ENCODE peak calls at places on chromosomes 3 and 15, in seven cellular contexts. One of them, this sample, is unnamed.

GRCh38 chr3:184240384-184241140 is 8.2 kb downstream of the ALG3 start:
- DNase-seq in H9: no peak
- DNase-seq in IMR-90: peak; percentile 28
- DNase-seq in mesenchymal stem cell: peak; percentile 36
- DNase-seq in neuronal stem cell: no peak
- DNase-seq in mesendoderm: peak; percentile 34
- DNase-seq in trophoblast cell: no peak
- DNase-seq in this sample: peak; percentile 60

GRCh38 chr15:69468241-69469121 is 15.9 kb downstream of the RPLP1 start:
- DNase-seq in H9: no peak
- DNase-seq in IMR-90: peak; percentile 87
- DNase-seq in mesenchymal stem cell: peak; percentile 79
- DNase-seq in neuronal stem cell: no peak
- DNase-seq in mesendoderm: peak; percentile 48
- DNase-seq in trophoblast cell: no peak
- DNase-seq in this sample: no peak

GRCh38 chr3:141860086-141860669 is 16.3 kb upstream of the ATP1B3 start:
- DNase-seq in H9: no peak
- DNase-seq in IMR-90: no peak
- DNase-seq in mesenchymal stem cell: no peak
- DNase-seq in neuronal stem cell: no peak
- DNase-seq in mesendoderm: no peak
- DNase-seq in trophoblast cell: no peak
- DNase-seq in this sample: no peak

GRCh38 chr3:193040836-193041672 is 123.4 kb upstream of the MB21D2 start:
- DNase-seq in H9: no peak
- DNase-seq in IMR-90: peak; percentile 60
- DNase-seq in mesenchymal stem cell: peak; percentile 71
- DNase-seq in neuronal stem cell: peak; percentile 11
- DNase-seq in mesendoderm: peak; percentile 74
- DNase-seq in trophoblast cell: no peak
- DNase-seq in this sample: no peak

GRCh38 chr15:55707985-55708384 is 35.0 kb downstream of the PRTG start:
- DNase-seq in H9: no peak
- DNase-seq in IMR-90: no peak
- DNase-seq in mesenchymal stem cell: no peak
- DNase-seq in neuronal stem cell: no peak
- DNase-seq in mesendoderm: no peak
- DNase-seq in trophoblast cell: no peak
- DNase-seq in this sample: no peak

GRCh38 chr3:165837058-165837525 is at the start of gene BCHE:
- DNase-seq in H9: peak; percentile 36
- DNase-seq in IMR-90: peak; percentile 30
- DNase-seq in mesenchymal stem cell: peak; percentile 76
- DNase-seq in neuronal stem cell: peak; percentile 30
- DNase-seq in mesendoderm: peak; percentile 61
- DNase-seq in trophoblast cell: no peak
- DNase-seq in this sample: no peak

GRCh38 chr3:87437765-87438164 is 161.4 kb upstream of the POU1F1 start:
- DNase-seq in H9: no peak
- DNase-seq in IMR-90: no peak
- DNase-seq in mesenchymal stem cell: no peak
- DNase-seq in neuronal stem cell: no peak
- DNase-seq in mesendoderm: no peak
- DNase-seq in trophoblast cell: no peak
- DNase-seq in this sample: no peak

GRCh38 chr15:71079208-71080044 is 35.8 kb upstream of the THSD4 start:
- DNase-seq in H9: no peak
- DNase-seq in IMR-90: peak; percentile 90
- DNase-seq in mesenchymal stem cell: no peak
- DNase-seq in neuronal stem cell: no peak
- DNase-seq in mesendoderm: peak; percentile 46
- DNase-seq in trophoblast cell: peak; percentile 80
- DNase-seq in this sample: no peak

GRCh38 chr15:74312445-74313007 is 54.9 kb downstream of the CYP11A1 start:
- DNase-seq in H9: no peak
- DNase-seq in IMR-90: no peak
- DNase-seq in mesenchymal stem cell: no peak
- DNase-seq in neuronal stem cell: no peak
- DNase-seq in mesendoderm: no peak
- DNase-seq in trophoblast cell: no peak
- DNase-seq in this sample: no peak

GRCh38 chr3:188747487-188747886 is 424.3 kb upstream of the TPRG1 start:
- DNase-seq in H9: no peak
- DNase-seq in IMR-90: no peak
- DNase-seq in mesenchymal stem cell: no peak
- DNase-seq in neuronal stem cell: no peak
- DNase-seq in mesendoderm: no peak
- DNase-seq in trophoblast cell: no peak
- DNase-seq in this sample: no peak

GRCh38 chr3:116059421-116060096 is 385.7 kb downstream of the LSAMP start:
- DNase-seq in H9: peak; percentile 84
- DNase-seq in IMR-90: peak; percentile 93
- DNase-seq in mesenchymal stem cell: peak; percentile 89
- DNase-seq in neuronal stem cell: no peak
- DNase-seq in mesendoderm: peak; percentile 97
- DNase-seq in trophoblast cell: no peak
- DNase-seq in this sample: no peak

GRCh38 chr3:100525753-100526612 is 33.6 kb downstream of the TMEM45A start:
- DNase-seq in H9: no peak
- DNase-seq in IMR-90: peak; percentile 79
- DNase-seq in mesenchymal stem cell: peak; percentile 98
- DNase-seq in neuronal stem cell: no peak
- DNase-seq in mesendoderm: peak; percentile 53
- DNase-seq in trophoblast cell: peak; percentile 96
- DNase-seq in this sample: no peak

GRCh38 chr3:165817160-165817709 is 20.0 kb downstream of the BCHE start:
- DNase-seq in H9: no peak
- DNase-seq in IMR-90: no peak
- DNase-seq in mesenchymal stem cell: no peak
- DNase-seq in neuronal stem cell: no peak
- DNase-seq in mesendoderm: no peak
- DNase-seq in trophoblast cell: peak; percentile 6
- DNase-seq in this sample: no peak

GRCh38 chr3:197807969-197808587 is 17.0 kb downstream of the LRCH3 start:
- DNase-seq in H9: no peak
- DNase-seq in IMR-90: peak; percentile 41
- DNase-seq in mesenchymal stem cell: peak; percentile 64
- DNase-seq in neuronal stem cell: no peak
- DNase-seq in mesendoderm: no peak
- DNase-seq in trophoblast cell: no peak
- DNase-seq in this sample: no peak

GRCh38 chr15:28892789-28893610 is 7.2 kb downstream of the APBA2 start:
- DNase-seq in H9: no peak
- DNase-seq in IMR-90: peak; percentile 75
- DNase-seq in mesenchymal stem cell: peak; percentile 82
- DNase-seq in neuronal stem cell: no peak
- DNase-seq in mesendoderm: no peak
- DNase-seq in trophoblast cell: no peak
- DNase-seq in this sample: no peak

GRCh38 chr15:25177955-25178801 is 223.4 kb downstream of the SNRPN start:
- DNase-seq in H9: peak; percentile 7
- DNase-seq in IMR-90: no peak
- DNase-seq in mesenchymal stem cell: no peak
- DNase-seq in neuronal stem cell: no peak
- DNase-seq in mesendoderm: no peak
- DNase-seq in trophoblast cell: no peak
- DNase-seq in this sample: no peak

GRCh38 chr3:5431811-5432378 is 244.4 kb downstream of the EDEM1 start:
- DNase-seq in H9: no peak
- DNase-seq in IMR-90: no peak
- DNase-seq in mesenchymal stem cell: no peak
- DNase-seq in neuronal stem cell: no peak
- DNase-seq in mesendoderm: no peak
- DNase-seq in trophoblast cell: peak; percentile 26
- DNase-seq in this sample: no peak

GRCh38 chr15:58865420-58865880 is 68.0 kb downstream of the SLTM start:
- DNase-seq in H9: peak; percentile 57
- DNase-seq in IMR-90: no peak
- DNase-seq in mesenchymal stem cell: no peak
- DNase-seq in neuronal stem cell: no peak
- DNase-seq in mesendoderm: peak; percentile 43
- DNase-seq in trophoblast cell: no peak
- DNase-seq in this sample: peak; percentile 13

GRCh38 chr3:105707009-105707408 is 161.8 kb downstream of the CBLB start:
- DNase-seq in H9: no peak
- DNase-seq in IMR-90: no peak
- DNase-seq in mesenchymal stem cell: no peak
- DNase-seq in neuronal stem cell: no peak
- DNase-seq in mesendoderm: no peak
- DNase-seq in trophoblast cell: no peak
- DNase-seq in this sample: no peak

GRCh38 chr15:82543155-82543554 is 2.9 kb upstream of the RPS17 start:
- DNase-seq in H9: peak; percentile 47
- DNase-seq in IMR-90: peak; percentile 91
- DNase-seq in mesenchymal stem cell: peak; percentile 71
- DNase-seq in neuronal stem cell: peak; percentile 32
- DNase-seq in mesendoderm: peak; percentile 71
- DNase-seq in trophoblast cell: no peak
- DNase-seq in this sample: no peak

GRCh38 chr3:45491344-45491743 is 103.0 kb downstream of the LARS2 start:
- DNase-seq in H9: no peak
- DNase-seq in IMR-90: no peak
- DNase-seq in mesenchymal stem cell: no peak
- DNase-seq in neuronal stem cell: no peak
- DNase-seq in mesendoderm: no peak
- DNase-seq in trophoblast cell: peak; percentile 52
- DNase-seq in this sample: no peak

GRCh38 chr3:69119681-69120080 is 2.7 kb downstream of the LMOD3 start:
- DNase-seq in H9: no peak
- DNase-seq in IMR-90: no peak
- DNase-seq in mesenchymal stem cell: no peak
- DNase-seq in neuronal stem cell: no peak
- DNase-seq in mesendoderm: no peak
- DNase-seq in trophoblast cell: no peak
- DNase-seq in this sample: no peak

GRCh38 chr3:114886945-114887344 is 260.1 kb downstream of the ZBTB20 start:
- DNase-seq in H9: no peak
- DNase-seq in IMR-90: no peak
- DNase-seq in mesenchymal stem cell: no peak
- DNase-seq in neuronal stem cell: no peak
- DNase-seq in mesendoderm: no peak
- DNase-seq in trophoblast cell: no peak
- DNase-seq in this sample: no peak

DNA sequence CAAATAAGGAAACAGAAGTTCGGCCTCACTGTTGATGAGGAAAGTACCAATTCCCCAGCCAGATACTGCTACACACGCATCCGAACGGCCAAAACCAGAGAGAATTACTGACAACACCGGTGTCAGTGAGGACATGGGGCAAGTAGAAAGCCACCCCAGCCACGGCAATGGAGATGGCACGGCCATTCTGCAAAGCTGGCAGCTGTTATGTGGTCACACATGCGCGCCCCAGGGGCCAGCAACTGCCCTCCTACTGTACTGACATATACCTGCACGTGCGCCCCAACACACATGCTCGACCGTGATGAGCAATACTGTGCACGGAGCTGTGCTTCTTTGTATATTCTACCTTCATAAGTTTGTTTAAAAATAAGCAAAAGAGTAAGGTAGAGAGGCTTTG is 217.4 kb downstream of the ADAMTS17 start:
- DNase-seq in H9: no peak
- DNase-seq in IMR-90: no peak
- DNase-seq in mesenchymal stem cell: no peak
- DNase-seq in neuronal stem cell: no peak
- DNase-seq in mesendoderm: no peak
- DNase-seq in trophoblast cell: no peak
- DNase-seq in this sample: no peak
- H2AK5ac ChIP-seq in H9: no peak overlapping the region
- H2AK5ac ChIP-seq in IMR-90: no peak overlapping the region
- H2AK5ac ChIP-seq in mesenchymal stem cell: no peak overlapping the region
- H2AK5ac ChIP-seq in neuronal stem cell: no peak overlapping the region
- H2AK5ac ChIP-seq in mesendoderm: no peak overlapping the region
- H2AK5ac ChIP-seq in trophoblast cell: no peak overlapping the region
- H2AK5ac ChIP-seq in this sample: no peak overlapping the region

GRCh38 chr3:40189118-40189517 is 120.4 kb upstream of the EIF1B start:
- DNase-seq in H9: no peak
- DNase-seq in IMR-90: no peak
- DNase-seq in mesenchymal stem cell: no peak
- DNase-seq in neuronal stem cell: no peak
- DNase-seq in mesendoderm: no peak
- DNase-seq in trophoblast cell: no peak
- DNase-seq in this sample: peak; percentile 16
- H2AK5ac ChIP-seq in H9: no peak overlapping the region
- H2AK5ac ChIP-seq in IMR-90: no peak overlapping the region
- H2AK5ac ChIP-seq in mesenchymal stem cell: no peak overlapping the region
- H2AK5ac ChIP-seq in neuronal stem cell: no peak overlapping the region
- H2AK5ac ChIP-seq in mesendoderm: no peak overlapping the region
- H2AK5ac ChIP-seq in trophoblast cell: no peak overlapping the region
- H2AK5ac ChIP-seq in this sample: no peak overlapping the region

GRCh38 chr3:113719294-113719693 is 22.9 kb upstream of the USF3 start:
- DNase-seq in H9: no peak
- DNase-seq in IMR-90: no peak
- DNase-seq in mesenchymal stem cell: no peak
- DNase-seq in neuronal stem cell: no peak
- DNase-seq in mesendoderm: no peak
- DNase-seq in trophoblast cell: no peak
- DNase-seq in this sample: no peak

GRCh38 chr3:113721638-113722037 is 24.4 kb downstream of the NAA50 start:
- DNase-seq in H9: no peak
- DNase-seq in IMR-90: no peak
- DNase-seq in mesenchymal stem cell: no peak
- DNase-seq in neuronal stem cell: no peak
- DNase-seq in mesendoderm: no peak
- DNase-seq in trophoblast cell: no peak
- DNase-seq in this sample: no peak

GRCh38 chr3:113717818-113718217 is 21.4 kb upstream of the USF3 start:
- DNase-seq in H9: no peak
- DNase-seq in IMR-90: no peak
- DNase-seq in mesenchymal stem cell: no peak
- DNase-seq in neuronal stem cell: no peak
- DNase-seq in mesendoderm: no peak
- DNase-seq in trophoblast cell: no peak
- DNase-seq in this sample: no peak

GRCh38 chr3:113714702-113715101 is 18.3 kb upstream of the USF3 start:
- DNase-seq in H9: no peak
- DNase-seq in IMR-90: no peak
- DNase-seq in mesenchymal stem cell: no peak
- DNase-seq in neuronal stem cell: no peak
- DNase-seq in mesendoderm: no peak
- DNase-seq in trophoblast cell: no peak
- DNase-seq in this sample: no peak

DNA sequence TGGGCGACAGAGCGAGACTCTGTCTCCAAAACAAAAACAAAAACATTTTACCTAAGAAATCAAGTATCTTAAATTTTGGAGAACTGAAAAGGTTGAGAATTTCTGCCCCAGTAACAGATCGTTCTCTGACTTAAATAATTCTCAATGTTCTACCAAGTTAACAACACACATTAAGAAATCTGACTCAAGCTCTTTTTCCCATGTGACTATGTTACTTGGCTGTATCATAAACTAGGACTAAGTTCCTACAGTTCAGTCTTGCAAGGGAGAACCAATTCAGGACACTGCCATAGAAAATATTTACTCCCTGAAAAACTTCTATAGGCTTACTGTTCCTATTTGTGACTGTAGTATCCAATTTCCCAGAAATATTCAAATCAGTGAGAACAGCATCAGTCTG is 20.9 kb upstream of the USF3 start:
- DNase-seq in H9: no peak
- DNase-seq in IMR-90: no peak
- DNase-seq in mesenchymal stem cell: no peak
- DNase-seq in neuronal stem cell: no peak
- DNase-seq in mesendoderm: no peak
- DNase-seq in trophoblast cell: no peak
- DNase-seq in this sample: no peak
- H2AK5ac ChIP-seq in H9: no peak overlapping the region
- H2AK5ac ChIP-seq in IMR-90: no peak overlapping the region
- H2AK5ac ChIP-seq in mesenchymal stem cell: no peak overlapping the region
- H2AK5ac ChIP-seq in neuronal stem cell: no peak overlapping the region
- H2AK5ac ChIP-seq in mesendoderm: no peak overlapping the region
- H2AK5ac ChIP-seq in trophoblast cell: no peak overlapping the region
- H2AK5ac ChIP-seq in this sample: no peak overlapping the region

GRCh38 chr15:99987701-99988100 is 254.5 kb upstream of the LYSMD4 start:
- DNase-seq in H9: no peak
- DNase-seq in IMR-90: no peak
- DNase-seq in mesenchymal stem cell: no peak
- DNase-seq in neuronal stem cell: no peak
- DNase-seq in mesendoderm: no peak
- DNase-seq in trophoblast cell: no peak
- DNase-seq in this sample: no peak
- H2AK5ac ChIP-seq in H9: no peak overlapping the region
- H2AK5ac ChIP-seq in IMR-90: no peak overlapping the region
- H2AK5ac ChIP-seq in mesenchymal stem cell: no peak overlapping the region
- H2AK5ac ChIP-seq in neuronal stem cell: no peak overlapping the region
- H2AK5ac ChIP-seq in mesendoderm: no peak overlapping the region
- H2AK5ac ChIP-seq in trophoblast cell: no peak overlapping the region
- H2AK5ac ChIP-seq in this sample: no peak overlapping the region

This sample was measured in H1.